ENCODE peak calls at places on chromosome 20, in five cellular contexts. Z is SK-N-SH, V is neural progenitor cell, Y is NT2/D1, G is lower lobe of right lung. H is an unnamed sample. For H3K4me1 and H3K27me3, the result is how much of the 10 kb centered on the place peaks cover.

GRCh38 chr20:62303327-62304226 is 780 bp downstream of the ADRM1 start:
- DNase-seq in G (no peak), V (peak), Y (no peak), Z (no peak), H (no peak)

GRCh38 chr20:19588731-19589130 is 169.3 kb upstream of the RIN2 start:
- DNase-seq in Z (no peak), V (no peak), Y (no peak), G (no peak), H (no peak)

GRCh38 chr20:15739056-15739455 is 834.2 kb downstream of the KIF16B start:
- DNase-seq in Y (no peak), V (no peak), G (no peak), Z (no peak), H (no peak)

GRCh38 chr20:34951652-34952051 is 4.0 kb downstream of the GSS start:
- DNase-seq in G (no peak), Y (no peak), Z (no peak), V (no peak), H (no peak)

GRCh38 chr20:52918311-52918710 is 53.8 kb upstream of the TSHZ2 start:
- DNase-seq in Z (no peak), V (no peak), Y (no peak), G (no peak), H (no peak)

GRCh38 chr20:11315506-11315905 is 602.2 kb upstream of the BTBD3 start:
- DNase-seq in Z (no peak), G (no peak), V (no peak), Y (no peak), H (no peak)

GRCh38 chr20:19431308-19431685 is 218.9 kb downstream of the SLC24A3 start:
- DNase-seq in Y (no peak), Z (no peak), G (no peak), V (no peak), H (no peak)

GRCh38 chr20:64188682-64189529 is 24.7 kb downstream of the MYT1 start:
- DNase-seq in Y (peak), G (no peak), V (peak), Z (peak), H (peak)

GRCh38 chr20:63347950-63348827 is 13.0 kb downstream of the CHRNA4 start:
- DNase-seq in V (no peak), G (no peak), Z (no peak), Y (no peak), H (no peak)

GRCh38 chr20:58840816-58841538 is 9.7 kb downstream of the GNAS-AS1 start:
- DNase-seq in V (peak), G (no peak), Y (no peak), Z (no peak), H (no peak)

GRCh38 chr20:6450841-6451240 is 316.6 kb upstream of the BMP2 start:
- DNase-seq in V (no peak), Z (no peak), Y (no peak), G (no peak), H (no peak)

GRCh38 chr20:62825288-62825993 is 8.6 kb downstream of the COL9A3 start:
- DNase-seq in Y (no peak), Z (no peak), G (no peak), V (no peak), H (no peak)

GRCh38 chr20:4014031-4014474 is 1.3 kb downstream of the RNF24 start:
- DNase-seq in Y (no peak), V (peak), Z (peak), G (no peak), H (peak)

GRCh38 chr20:14197097-14197496 is 140.3 kb downstream of the FLRT3 start:
- DNase-seq in V (no peak), Z (no peak), G (no peak), Y (no peak), H (no peak)

GRCh38 chr20:53652090-53652858 is 58.6 kb upstream of the ZNF217 start:
- DNase-seq in Y (no peak), Z (no peak), G (no peak), V (no peak), H (no peak)

GRCh38 chr20:5191829-5192569 is 65.2 kb downstream of the CDS2 start:
- DNase-seq in Y (no peak), Z (peak), V (peak), G (no peak), H (peak)

GRCh38 chr20:39985276-39985675 is 703.8 kb downstream of the MAFB start:
- DNase-seq in G (no peak), Z (no peak), Y (no peak), V (peak), H (no peak)

GRCh38 chr20:53938739-53939138 is 131.7 kb downstream of the BCAS1 start:
- DNase-seq in Z (no peak), G (no peak), Y (no peak), V (no peak), H (no peak)

GRCh38 chr20:11231742-11232141 is 557.9 kb upstream of the JAG1 start:
- DNase-seq in V (no peak), Y (no peak), G (no peak), Z (no peak), H (peak)

GRCh38 chr20:6055161-6055783 is 1.4 kb upstream of the LRRN4 start:
- DNase-seq in Y (no peak), G (no peak), Z (peak), V (no peak), H (no peak)

GRCh38 chr20:19993937-19994667 is 23.1 kb upstream of the NAA20 start:
- DNase-seq in Y (no peak), G (no peak), Z (no peak), V (no peak), H (no peak)

GRCh38 chr20:52937701-52938100 is 34.5 kb upstream of the TSHZ2 start:
- DNase-seq in Y (no peak), V (peak), Z (no peak), G (no peak), H (no peak)

GRCh38 chr20:59620860-59621485 is 16.6 kb downstream of the PHACTR3 start:
- DNase-seq in G (no peak), Y (no peak), Z (no peak), V (no peak), H (no peak)

GRCh38 chr20:41181567-41181966 is 44.2 kb downstream of the PLCG1 start:
- DNase-seq in Z (no peak), Y (no peak), V (no peak), G (peak), H (no peak)

GRCh38 chr20:59222982-59223610 is 59.5 kb downstream of the ZNF831 start:
- DNase-seq in Z (peak), V (peak), Y (no peak), G (no peak), H (no peak)

GRCh38 chr20:17394411-17394810 is 136.8 kb downstream of the BFSP1 start:
- DNase-seq in Y (no peak), G (no peak), V (no peak), Z (no peak), H (no peak)

GRCh38 chr20:38139919-38140753 is 24.9 kb downstream of the TGM2 start:
- DNase-seq in Z (peak), V (no peak), Y (no peak), G (peak), H (no peak)

GRCh38 chr20:34037767-34038166 is 44.1 kb downstream of the RALY start:
- DNase-seq in Y (no peak), G (no peak), V (no peak), Z (no peak), H (no peak)

GRCh38 chr20:49676581-49677291 is 36.9 kb downstream of the B4GALT5 start:
- DNase-seq in V (no peak), G (no peak), Z (no peak), Y (no peak), H (no peak)

GRCh38 chr20:63136296-63136695 is 79.6 kb downstream of the YTHDF1 start:
- DNase-seq in G (peak), V (no peak), Z (no peak), Y (no peak), H (no peak)

GRCh38 chr20:62453186-62453808 is 22.5 kb downstream of the GATA5 start:
- DNase-seq in G (no peak), Y (no peak), Z (no peak), V (no peak), H (no peak)

GRCh38 chr20:48795058-48795457 is 32.7 kb downstream of the PREX1 start:
- DNase-seq in V (no peak), G (no peak), Y (no peak), Z (no peak), H (no peak)

GRCh38 chr20:52622086-52622485 is 350.1 kb upstream of the TSHZ2 start:
- DNase-seq in G (no peak), Z (no peak), Y (no peak), V (no peak), H (no peak)

GRCh38 chr20:21713901-21714296 is 8.4 kb downstream of the PAX1 start:
- DNase-seq in Y (no peak), Z (no peak), V (no peak), G (no peak), H (no peak)

GRCh38 chr20:59441306-59441705 is 140.9 kb downstream of the EDN3 start:
- DNase-seq in Y (no peak), G (no peak), V (no peak), Z (no peak), H (no peak)

GRCh38 chr20:49534314-49534713 is 33.6 kb downstream of the PTGIS start:
- DNase-seq in V (peak), Y (peak), G (no peak), Z (peak), H (peak)

DNA sequence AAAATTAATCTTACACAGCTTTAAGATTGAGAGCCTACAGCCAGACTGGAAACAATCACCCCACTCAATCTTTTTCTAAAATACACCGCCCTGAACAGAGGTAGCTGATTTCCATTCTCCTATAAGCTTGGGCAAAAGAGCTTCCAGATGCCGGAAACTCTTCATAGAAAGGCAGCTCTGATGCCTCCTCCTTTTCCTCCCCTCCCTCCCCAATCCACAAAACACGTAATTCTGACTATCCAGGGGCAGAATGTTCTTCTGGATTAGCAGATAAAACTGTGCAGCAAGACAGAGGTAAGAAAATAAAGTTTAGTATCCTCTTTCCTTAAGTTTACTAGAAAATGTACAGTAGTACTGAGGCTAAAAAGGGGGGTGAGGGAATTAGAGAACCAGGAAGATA is 15.8 kb downstream of the ADNP start:
- DNase-seq in V (no peak), Z (peak), Y (no peak), G (no peak), H (no peak)
- H3K4me1 ChIP-seq in V (under half), Z (half or more), Y (under half), G (half or more), H (under half)

GRCh38 chr20:25280574-25281535 is 33.0 kb downstream of the PYGB start:
- DNase-seq in Y (no peak), G (peak), Z (no peak), V (no peak), H (peak)

GRCh38 chr20:25279403-25279802 is 31.5 kb downstream of the PYGB start:
- DNase-seq in Y (no peak), G (peak), Z (no peak), V (no peak), H (no peak)

GRCh38 chr20:25278636-25279361 is 30.9 kb downstream of the PYGB start:
- DNase-seq in G (peak), Z (no peak), V (no peak), Y (no peak), H (no peak)

GRCh38 chr20:25281541-25281991 is 33.7 kb downstream of the PYGB start:
- DNase-seq in V (no peak), Z (no peak), G (peak), Y (no peak), H (no peak)

GRCh38 chr20:25280051-25280573 is 32.2 kb downstream of the PYGB start:
- DNase-seq in G (peak), Y (no peak), Z (peak), V (no peak), H (no peak)
- H3K27me3 ChIP-seq in G (under half), Y (under half), Z (under half), V (under half), H (under half)

DNA sequence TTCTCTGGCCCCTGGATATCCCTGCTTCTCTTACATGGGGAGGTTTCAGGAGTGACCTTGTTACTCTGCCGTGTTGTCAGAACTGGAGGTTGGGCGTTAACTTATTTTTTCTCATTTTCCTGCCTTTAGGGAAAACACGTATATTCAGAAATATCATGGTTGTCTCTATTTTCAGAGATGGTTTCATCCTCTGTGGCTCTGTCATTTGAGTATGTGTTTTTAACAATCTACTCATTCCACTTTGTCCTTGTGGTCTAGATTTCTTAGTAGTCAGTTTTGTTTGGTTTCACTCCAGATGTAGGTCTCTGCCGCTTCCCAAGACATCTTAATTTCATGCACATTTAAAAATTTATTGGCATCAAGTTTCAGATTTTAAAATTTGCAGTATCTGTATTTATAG is 45.9 kb downstream of the KCNS1 start:
- DNase-seq in Y (no peak), G (no peak), V (no peak), Z (no peak), H (no peak)
- H3K4me1 ChIP-seq in Y (under half), G (under half), V (under half), Z (under half), H (under half)

GRCh38 chr20:46962452-46963195 is 68.0 kb downstream of the EYA2 start:
- DNase-seq in Z (no peak), V (no peak), Y (no peak), G (no peak), H (no peak)

GRCh38 chr20:46964299-46965123 is 69.9 kb downstream of the EYA2 start:
- DNase-seq in G (no peak), V (no peak), Y (no peak), Z (no peak), H (no peak)

GRCh38 chr20:46965124-46965455 is 70.4 kb downstream of the EYA2 start:
- DNase-seq in Y (no peak), V (no peak), Z (no peak), G (no peak), H (no peak)

GRCh38 chr20:46963758-46964181 is 69.1 kb downstream of the EYA2 start:
- DNase-seq in Z (no peak), V (no peak), G (no peak), Y (no peak), H (no peak)

GRCh38 chr20:46963196-46963529 is 68.5 kb downstream of the EYA2 start:
- DNase-seq in G (no peak), Z (peak), Y (no peak), V (no peak), H (no peak)
- H3K27me3 ChIP-seq in G (under half), Z (under half), Y (under half), V (under half), H (under half)

GRCh38 chr20:57264151-57264792 is 2.2 kb downstream of the BMP7 start:
- DNase-seq in Z (no peak), V (peak), G (no peak), Y (no peak), H (no peak)
- H3K4me1 ChIP-seq in Z (under half), V (half or more), G (under half), Y (under half), H (under half)

GRCh38 chr20:12737900-12738299 is 270.9 kb upstream of the SPTLC3 start:
- DNase-seq in Z (no peak), V (no peak), G (no peak), Y (no peak), H (no peak)

GRCh38 chr20:12740647-12741046 is 268.1 kb upstream of the SPTLC3 start:
- DNase-seq in V (no peak), G (no peak), Z (no peak), Y (no peak), H (no peak)

DNA sequence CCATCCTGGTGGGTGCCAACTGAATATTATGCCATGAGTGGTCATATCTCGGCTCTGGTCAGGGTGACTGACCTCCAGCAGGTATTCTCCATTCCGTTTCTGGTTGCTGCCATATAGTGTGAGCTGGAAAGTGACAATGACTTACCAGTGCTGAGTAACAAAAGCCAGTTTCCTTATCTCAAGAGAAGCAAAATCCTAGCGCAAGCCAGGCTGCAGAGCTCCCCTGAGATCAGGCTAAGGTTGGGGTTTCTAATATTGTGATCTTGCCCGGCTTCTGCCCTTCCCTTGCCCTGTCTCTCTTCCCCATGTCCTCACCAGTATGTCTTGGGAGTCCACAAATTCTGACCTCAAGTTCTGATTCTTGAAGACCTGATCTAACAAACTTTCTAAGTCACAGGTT is 271.3 kb upstream of the SPTLC3 start:
- DNase-seq in Y (no peak), G (no peak), Z (no peak), V (no peak), H (no peak)
- H3K27me3 ChIP-seq in Y (under half), G (under half), Z (under half), V (under half), H (under half)

GRCh38 chr20:47118201-47118600 is 223.6 kb downstream of the EYA2 start:
- DNase-seq in V (peak), G (no peak), Z (no peak), Y (no peak), H (no peak)

GRCh38 chr20:47117325-47117724 is 222.7 kb downstream of the EYA2 start:
- DNase-seq in Y (no peak), V (no peak), Z (no peak), G (no peak), H (no peak)

GRCh38 chr20:47118641-47119040 is 224.0 kb downstream of the EYA2 start:
- DNase-seq in G (no peak), V (peak), Z (no peak), Y (no peak), H (peak)

GRCh38 chr20:47115694-47116093 is 221.1 kb downstream of the EYA2 start:
- DNase-seq in Z (no peak), G (no peak), V (no peak), Y (no peak), H (no peak)

DNA sequence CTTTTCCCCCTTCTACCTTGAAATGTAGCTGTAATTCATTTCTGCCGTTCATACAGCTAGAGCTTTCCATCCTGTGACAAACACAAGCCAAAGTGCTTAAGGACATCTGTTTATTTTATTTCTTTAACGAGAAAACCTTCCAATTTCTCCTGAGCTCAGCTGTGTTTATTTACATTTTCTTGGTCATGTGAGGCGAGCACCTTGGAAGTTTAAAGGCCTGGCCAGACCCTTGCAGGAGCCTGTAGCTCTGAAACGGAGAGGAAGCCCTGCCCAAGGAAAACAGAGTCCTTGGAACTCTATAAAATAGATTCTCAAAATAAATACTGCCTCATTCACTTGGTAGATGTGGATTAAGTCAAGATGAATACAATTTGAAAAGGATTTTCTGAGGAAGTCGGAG is 223.1 kb downstream of the EYA2 start:
- DNase-seq in Y (no peak), V (no peak), G (no peak), Z (no peak), H (no peak)
- H3K4me1 ChIP-seq in Y (under half), V (under half), G (under half), Z (under half), H (under half)

DNA sequence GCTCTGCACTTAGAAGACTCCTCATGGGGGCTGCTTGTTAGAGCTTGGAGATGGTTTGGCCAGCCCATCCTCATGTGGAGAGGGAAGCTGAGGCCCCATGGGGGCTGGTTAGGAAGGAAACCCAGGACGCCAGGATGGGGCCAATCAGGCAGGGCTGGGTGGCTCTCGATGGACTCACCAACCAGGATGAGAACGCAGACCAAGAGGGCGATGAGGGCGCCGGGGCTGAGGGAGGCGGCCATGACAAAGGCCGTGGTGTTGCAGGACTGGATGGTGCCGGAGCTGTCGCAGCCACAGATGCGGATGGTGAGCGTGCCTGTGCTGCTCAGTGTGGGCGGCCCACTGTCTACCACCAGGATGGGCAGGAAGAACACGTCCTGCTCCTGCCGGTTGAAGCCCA is 59.7 kb downstream of the CD40 start:
- DNase-seq in G (no peak), Z (no peak), V (no peak), Y (no peak), H (no peak)
- H3K27me3 ChIP-seq in G (half or more), Z (under half), V (under half), Y (under half), H (under half)